ENCODE peak calls at places on chromosome 14, in four cellular contexts. J is ovary; A is activated naive CD4-positive, alpha-beta T cell treated with anti-CD3 and anti-CD28 coated beads, Interleukin-2, amount 10 ng/mL, durations not matched to agents 7 days and 5 days; S is left colon. M is an unnamed sample.

GRCh38 chr14:89058707-89059106 is 234.3 kb downstream of the TTC8 start:
- DNase-seq in J (no peak), S (no peak), A (no peak), M (no peak)

GRCh38 chr14:27078176-27078575 is 480.3 kb upstream of the NOVA1 start:
- DNase-seq in J (no peak), S (no peak), A (no peak), M (no peak)

GRCh38 chr14:60195179-60195810 is 30.1 kb upstream of the DHRS7 start:
- DNase-seq in A (no peak), J (no peak), S (no peak), M (no peak)

GRCh38 chr14:104721704-104722431 is 2.2 kb upstream of the ADSS1 start:
- DNase-seq in J (no peak), A (no peak), S (no peak), M (no peak)

GRCh38 chr14:99062216-99062615 is 209.8 kb downstream of the BCL11B start:
- DNase-seq in S (no peak), J (no peak), A (no peak), M (no peak)

GRCh38 chr14:58298880-58299664 is 717 bp downstream of the ARID4A start:
- DNase-seq in S (peak), A (peak), J (peak), M (peak)

GRCh38 chr14:91376547-91377477 is 40.8 kb downstream of the CCDC88C start:
- DNase-seq in J (no peak), S (no peak), A (no peak), M (no peak)

GRCh38 chr14:32588448-32589320 is 259.6 kb downstream of the AKAP6 start:
- DNase-seq in A (peak), S (no peak), J (no peak), M (no peak)

GRCh38 chr14:95514131-95515079 is 2.0 kb downstream of the SYNE3 start:
- DNase-seq in S (no peak), J (peak), A (peak), M (no peak)

GRCh38 chr14:39488600-39488999 is 56.4 kb upstream of the FBXO33 start:
- DNase-seq in S (no peak), J (no peak), A (no peak), M (no peak)

GRCh38 chr14:76307786-76308780 is 67.9 kb upstream of the ESRRB start:
- DNase-seq in A (no peak), J (no peak), S (no peak), M (no peak)